ENCODE peak calls at places on chromosome 22, in five cellular contexts. One of them, this sample, is unnamed.
A peak's percentile ranks its signal among the peaks of the same experiment; 100 is the strongest.

GRCh38 chr22:33379836-33380235 is 321.7 kb upstream of the SYN3 start:
- DNase-seq in H1: no peak
- DNase-seq in K562: no peak
- DNase-seq in GM12878: no peak
- DNase-seq in HepG2: no peak
- DNase-seq in this sample: no peak

GRCh38 chr22:49586873-49587272 is 240.8 kb downstream of the BRD1 start:
- DNase-seq in H1: no peak
- DNase-seq in K562: no peak
- DNase-seq in GM12878: no peak
- DNase-seq in HepG2: no peak
- DNase-seq in this sample: peak; percentile 64

GRCh38 chr22:24540470-24540869 is 14.5 kb downstream of the GUCD1 start:
- DNase-seq in H1: no peak
- DNase-seq in K562: no peak
- DNase-seq in GM12878: no peak
- DNase-seq in HepG2: no peak
- DNase-seq in this sample: no peak

GRCh38 chr22:37749831-37750595 is 53.2 kb downstream of the TRIOBP start:
- DNase-seq in H1: no peak
- DNase-seq in K562: no peak
- DNase-seq in GM12878: no peak
- DNase-seq in HepG2: peak; percentile 28
- DNase-seq in this sample: no peak

GRCh38 chr22:39148727-39149535 is 3.5 kb downstream of the CBX7 start:
- DNase-seq in H1: no peak
- DNase-seq in K562: peak; percentile 52
- DNase-seq in GM12878: peak; percentile 69
- DNase-seq in HepG2: no peak
- DNase-seq in this sample: peak; percentile 69

GRCh38 chr22:40401532-40401931 is 31.1 kb downstream of the SGSM3 start:
- DNase-seq in H1: no peak
- DNase-seq in K562: no peak
- DNase-seq in GM12878: no peak
- DNase-seq in HepG2: no peak
- DNase-seq in this sample: no peak

GRCh38 chr22:29907753-29908515 is 25.0 kb downstream of the MTMR3 start:
- DNase-seq in H1: no peak
- DNase-seq in K562: peak; percentile 78
- DNase-seq in GM12878: no peak
- DNase-seq in HepG2: peak; percentile 75
- DNase-seq in this sample: no peak

GRCh38 chr22:43888740-43889139 is 3.1 kb downstream of the PNPLA5 start:
- DNase-seq in H1: no peak
- DNase-seq in K562: no peak
- DNase-seq in GM12878: no peak
- DNase-seq in HepG2: no peak
- DNase-seq in this sample: no peak

GRCh38 chr22:32660292-32660691 is 141.2 kb upstream of the TIMP3 start:
- DNase-seq in H1: peak; percentile 36
- DNase-seq in K562: peak; percentile 68
- DNase-seq in GM12878: no peak
- DNase-seq in HepG2: peak; percentile 78
- DNase-seq in this sample: peak; percentile 78

DNA sequence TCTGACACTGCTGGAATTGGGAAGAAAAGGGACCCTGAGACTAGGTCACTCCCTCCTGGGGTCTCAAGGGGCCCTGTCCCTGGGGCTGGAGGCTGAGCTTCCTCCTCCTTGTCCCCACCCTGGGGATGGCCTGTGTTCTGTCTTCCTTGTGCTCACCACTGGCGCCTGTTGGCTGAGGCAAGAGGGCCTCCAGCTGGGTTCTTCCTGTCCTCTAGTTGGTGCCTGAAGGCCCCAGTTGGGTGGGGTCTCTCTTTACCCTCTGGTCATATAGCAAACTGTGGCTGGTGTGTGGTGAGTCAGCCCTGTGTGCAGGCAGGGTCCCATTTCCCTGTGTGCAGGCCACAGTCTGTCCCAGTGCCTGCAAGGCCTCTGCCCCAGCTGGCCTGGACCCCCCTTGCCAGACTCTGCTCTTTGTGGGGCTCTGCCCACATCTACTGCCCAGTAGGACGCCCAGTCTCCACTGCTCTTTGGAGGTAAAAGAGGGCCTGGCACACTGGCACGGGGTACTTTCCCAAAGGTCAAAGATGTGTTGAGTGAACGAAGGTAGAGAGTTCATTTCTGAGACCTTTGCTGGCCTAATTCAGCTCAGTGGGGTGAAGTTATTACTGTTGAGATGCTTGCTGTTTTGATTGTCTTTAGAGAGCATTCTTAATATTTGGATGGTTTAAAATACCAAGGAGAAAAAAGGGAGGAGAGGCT is 55.1 kb upstream of the CLDN5 start:
- DNase-seq in H1: no peak
- DNase-seq in K562: peak; percentile 46
- DNase-seq in GM12878: no peak
- DNase-seq in HepG2: no peak
- DNase-seq in this sample: no peak
- TF ChIP-seq ATF2 in H1: no peak
- TF ChIP-seq ATF2 in K562: no peak
- TF ChIP-seq ATF2 in GM12878: no peak
- TF ChIP-seq ATF2 in HepG2: no peak
- TF ChIP-seq ATF2 in this sample: no peak

DNA sequence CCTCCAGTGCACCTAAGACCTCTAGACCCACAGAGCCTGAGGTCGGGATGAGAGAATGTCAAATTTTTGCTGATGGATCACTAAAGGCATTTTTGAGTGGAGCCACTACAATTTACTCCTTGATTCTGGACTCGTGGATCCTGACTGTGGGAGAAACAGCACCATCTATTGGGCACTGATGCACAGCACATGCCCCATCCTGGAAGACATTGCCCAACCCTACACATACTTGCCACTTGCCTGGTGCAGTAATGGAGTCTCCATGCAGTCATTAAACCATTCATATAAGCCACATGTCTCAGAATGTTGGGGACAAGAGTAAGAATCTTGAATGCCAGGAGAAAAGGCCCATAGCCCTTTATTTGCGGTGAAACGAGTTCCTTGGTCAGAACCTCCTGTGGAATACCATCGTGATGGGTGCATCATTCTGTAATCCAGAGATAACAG is 103.9 kb downstream of the GGTLC2 start:
- DNase-seq in H1: no peak
- DNase-seq in K562: peak; percentile 85
- DNase-seq in GM12878: no peak
- DNase-seq in HepG2: peak; percentile 35
- DNase-seq in this sample: peak; percentile 51
- TF ChIP-seq ATF2 in H1: no peak
- TF ChIP-seq ATF2 in K562: no peak
- TF ChIP-seq ATF2 in GM12878: no peak
- TF ChIP-seq ATF2 in HepG2: no peak
- TF ChIP-seq ATF2 in this sample: no peak

GRCh38 chr22:28268176-28268575 is 349.1 kb upstream of the PITPNB start:
- DNase-seq in H1: no peak
- DNase-seq in K562: no peak
- DNase-seq in GM12878: no peak
- DNase-seq in HepG2: no peak
- DNase-seq in this sample: no peak

GRCh38 chr22:28268845-28269244 is 349.8 kb upstream of the PITPNB start:
- DNase-seq in H1: no peak
- DNase-seq in K562: no peak
- DNase-seq in GM12878: no peak
- DNase-seq in HepG2: no peak
- DNase-seq in this sample: no peak

DNA sequence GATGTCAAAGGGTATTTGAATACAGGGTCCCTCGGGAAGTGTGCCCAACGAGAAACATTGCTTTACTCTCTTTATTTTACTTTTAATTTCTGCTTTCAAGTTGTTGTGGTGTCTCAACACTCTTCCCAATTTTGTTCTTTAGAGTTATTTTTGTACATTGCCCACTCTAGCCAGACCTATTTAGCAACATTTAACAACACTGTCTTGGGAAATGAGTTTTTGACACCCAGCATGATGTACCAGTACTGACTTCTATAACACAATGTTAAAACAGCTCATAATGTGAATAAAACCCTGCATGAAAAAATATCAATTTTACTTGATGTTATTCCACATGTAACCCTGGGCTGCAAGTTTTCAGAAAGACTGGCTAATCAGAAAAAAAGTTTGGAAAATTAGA is 350.2 kb upstream of the PITPNB start:
- DNase-seq in H1: no peak
- DNase-seq in K562: no peak
- DNase-seq in GM12878: no peak
- DNase-seq in HepG2: no peak
- DNase-seq in this sample: no peak
- TF ChIP-seq ATF2 in H1: no peak
- TF ChIP-seq ATF2 in K562: no peak
- TF ChIP-seq ATF2 in GM12878: no peak
- TF ChIP-seq ATF2 in HepG2: no peak
- TF ChIP-seq ATF2 in this sample: no peak

DNA sequence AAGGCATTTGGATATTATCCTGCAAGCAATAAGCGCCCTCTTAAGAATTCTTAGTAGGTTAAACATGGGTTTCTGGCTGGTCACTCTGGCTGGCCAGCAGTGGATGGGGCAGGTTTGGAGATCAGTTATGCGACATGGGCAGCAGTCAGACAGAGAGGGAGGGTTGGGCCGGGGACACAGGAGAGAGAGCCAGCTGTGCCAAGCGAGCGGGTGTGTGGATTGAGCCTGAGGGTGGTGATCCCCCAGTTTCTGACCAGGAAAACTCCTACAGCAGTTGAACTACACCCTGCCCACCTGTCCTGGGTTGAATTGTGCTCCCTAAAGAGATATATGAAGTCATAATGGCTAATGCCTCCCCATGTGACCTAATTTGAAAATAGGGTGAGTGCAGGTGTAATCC is 671.2 kb downstream of the TBC1D22A start:
- DNase-seq in H1: no peak
- DNase-seq in K562: no peak
- DNase-seq in GM12878: no peak
- DNase-seq in HepG2: no peak
- DNase-seq in this sample: no peak
- TF ChIP-seq ATF2 in H1: no peak
- TF ChIP-seq ATF2 in K562: no peak
- TF ChIP-seq ATF2 in GM12878: no peak
- TF ChIP-seq ATF2 in HepG2: no peak
- TF ChIP-seq ATF2 in this sample: no peak

GRCh38 chr22:46971776-46972150 is 209.3 kb downstream of the TBC1D22A start:
- DNase-seq in H1: no peak
- DNase-seq in K562: no peak
- DNase-seq in GM12878: no peak
- DNase-seq in HepG2: no peak
- DNase-seq in this sample: no peak
- TF ChIP-seq ATF2 in H1: no peak
- TF ChIP-seq ATF2 in K562: no peak
- TF ChIP-seq ATF2 in GM12878: no peak
- TF ChIP-seq ATF2 in HepG2: no peak
- TF ChIP-seq ATF2 in this sample: no peak

GRCh38 chr22:27986937-27987336 is 67.9 kb upstream of the PITPNB start:
- DNase-seq in H1: no peak
- DNase-seq in K562: no peak
- DNase-seq in GM12878: no peak
- DNase-seq in HepG2: no peak
- DNase-seq in this sample: no peak

GRCh38 chr22:27985323-27986275 is 66.5 kb upstream of the PITPNB start:
- DNase-seq in H1: no peak
- DNase-seq in K562: no peak
- DNase-seq in GM12878: no peak
- DNase-seq in HepG2: no peak
- DNase-seq in this sample: no peak

GRCh38 chr22:27988704-27989103 is 69.6 kb upstream of the PITPNB start:
- DNase-seq in H1: no peak
- DNase-seq in K562: no peak
- DNase-seq in GM12878: no peak
- DNase-seq in HepG2: no peak
- DNase-seq in this sample: no peak

GRCh38 chr22:27986459-27986858 is 67.4 kb upstream of the PITPNB start:
- DNase-seq in H1: no peak
- DNase-seq in K562: no peak
- DNase-seq in GM12878: no peak
- DNase-seq in HepG2: no peak
- DNase-seq in this sample: no peak

GRCh38 chr22:27987557-27987956 is 68.5 kb upstream of the PITPNB start:
- DNase-seq in H1: no peak
- DNase-seq in K562: no peak
- DNase-seq in GM12878: no peak
- DNase-seq in HepG2: no peak
- DNase-seq in this sample: no peak
- TF ChIP-seq ATF2 in H1: no peak
- TF ChIP-seq ATF2 in K562: no peak
- TF ChIP-seq ATF2 in GM12878: no peak
- TF ChIP-seq ATF2 in HepG2: no peak
- TF ChIP-seq ATF2 in this sample: no peak

GRCh38 chr22:48267681-48268080 is 1505.2 kb downstream of the TBC1D22A start:
- DNase-seq in H1: no peak
- DNase-seq in K562: no peak
- DNase-seq in GM12878: no peak
- DNase-seq in HepG2: no peak
- DNase-seq in this sample: no peak
- TF ChIP-seq ATF2 in H1: no peak
- TF ChIP-seq ATF2 in K562: no peak
- TF ChIP-seq ATF2 in GM12878: no peak
- TF ChIP-seq ATF2 in HepG2: no peak
- TF ChIP-seq ATF2 in this sample: no peak